ENCODE peak calls at places on chromosomes 16 and 17, in seven cellular contexts. One of them, this sample, is unnamed.

GRCh38 chr17:82301300-82301915 is 16.0 kb downstream of the CD7 start:
- DNase-seq in fibroblast of mammary gland: no peak
- DNase-seq in A549: no peak
- DNase-seq in Calu3: no peak
- DNase-seq in ascending aorta: no peak
- DNase-seq in GM20000: no peak
- DNase-seq in fibroblast of the aortic adventitia: no peak
- DNase-seq in this sample: no peak

GRCh38 chr17:79562806-79563141 is 48.1 kb downstream of the RBFOX3 start:
- DNase-seq in GM20000: no peak
- DNase-seq in fibroblast of mammary gland: no peak
- DNase-seq in fibroblast of the aortic adventitia: no peak
- DNase-seq in A549: no peak
- DNase-seq in ascending aorta: no peak
- DNase-seq in Calu3: no peak
- DNase-seq in this sample: no peak

GRCh38 chr17:7579001-7579838 is at the start of gene CD68:
- DNase-seq in Calu3: peak; percentile 76
- DNase-seq in fibroblast of mammary gland: peak; percentile 98
- DNase-seq in A549: peak; percentile 97
- DNase-seq in ascending aorta: peak; percentile 88
- DNase-seq in fibroblast of the aortic adventitia: peak; percentile 88
- DNase-seq in GM20000: peak; percentile 84
- DNase-seq in this sample: peak; percentile 82

GRCh38 chr17:52157161-52157560 is 1.4 kb downstream of the CA10 start:
- DNase-seq in ascending aorta: no peak
- DNase-seq in fibroblast of mammary gland: no peak
- DNase-seq in A549: no peak
- DNase-seq in GM20000: peak; percentile 7
- DNase-seq in Calu3: no peak
- DNase-seq in fibroblast of the aortic adventitia: no peak
- DNase-seq in this sample: no peak

GRCh38 chr17:7380321-7380720 is 568 bp upstream of the TNK1 start:
- DNase-seq in fibroblast of mammary gland: no peak
- DNase-seq in Calu3: no peak
- DNase-seq in A549: no peak
- DNase-seq in ascending aorta: no peak
- DNase-seq in GM20000: no peak
- DNase-seq in fibroblast of the aortic adventitia: peak; percentile 74
- DNase-seq in this sample: no peak

GRCh38 chr17:39169518-39169917 is 3.6 kb upstream of the ARL5C start:
- DNase-seq in GM20000: no peak
- DNase-seq in ascending aorta: no peak
- DNase-seq in A549: no peak
- DNase-seq in fibroblast of mammary gland: no peak
- DNase-seq in Calu3: no peak
- DNase-seq in fibroblast of the aortic adventitia: no peak
- DNase-seq in this sample: no peak

GRCh38 chr17:81309140-81309858 is 14.2 kb upstream of the SLC38A10 start:
- DNase-seq in GM20000: peak; percentile 66
- DNase-seq in ascending aorta: peak; percentile 54
- DNase-seq in fibroblast of the aortic adventitia: peak; percentile 72
- DNase-seq in A549: peak; percentile 99
- DNase-seq in Calu3: peak; percentile 86
- DNase-seq in fibroblast of mammary gland: peak; percentile 68
- DNase-seq in this sample: peak; percentile 47

GRCh38 chr16:19166500-19166899 is 1.5 kb upstream of the SYT17 start:
- DNase-seq in ascending aorta: no peak
- DNase-seq in A549: no peak
- DNase-seq in fibroblast of the aortic adventitia: no peak
- DNase-seq in fibroblast of mammary gland: no peak
- DNase-seq in GM20000: no peak
- DNase-seq in Calu3: no peak
- DNase-seq in this sample: no peak

GRCh38 chr16:539901-540530 is 12.5 kb downstream of the CAPN15 start:
- DNase-seq in GM20000: no peak
- DNase-seq in ascending aorta: no peak
- DNase-seq in fibroblast of the aortic adventitia: peak; percentile 30
- DNase-seq in fibroblast of mammary gland: peak; percentile 62
- DNase-seq in A549: no peak
- DNase-seq in Calu3: no peak
- DNase-seq in this sample: peak; percentile 83

GRCh38 chr16:24943471-24943870 is 71.7 kb downstream of the ARHGAP17 start:
- DNase-seq in A549: no peak
- DNase-seq in fibroblast of the aortic adventitia: no peak
- DNase-seq in Calu3: no peak
- DNase-seq in GM20000: no peak
- DNase-seq in fibroblast of mammary gland: no peak
- DNase-seq in ascending aorta: no peak
- DNase-seq in this sample: no peak

GRCh38 chr17:57255182-57255775 is 1.0 kb upstream of the MSI2 start:
- DNase-seq in GM20000: no peak
- DNase-seq in fibroblast of mammary gland: peak; percentile 22
- DNase-seq in Calu3: no peak
- DNase-seq in ascending aorta: no peak
- DNase-seq in A549: no peak
- DNase-seq in fibroblast of the aortic adventitia: peak; percentile 21
- DNase-seq in this sample: no peak

GRCh38 chr17:50866261-50866949 is at the start of gene TOB1:
- DNase-seq in GM20000: peak; percentile 97
- DNase-seq in Calu3: peak; percentile 100
- DNase-seq in A549: peak; percentile 90
- DNase-seq in fibroblast of mammary gland: peak; percentile 93
- DNase-seq in ascending aorta: peak; percentile 92
- DNase-seq in fibroblast of the aortic adventitia: peak; percentile 95
- DNase-seq in this sample: peak; percentile 97

GRCh38 chr16:80803341-80804060 is 897 bp downstream of the CDYL2 start:
- DNase-seq in fibroblast of mammary gland: no peak
- DNase-seq in GM20000: peak; percentile 75
- DNase-seq in ascending aorta: no peak
- DNase-seq in fibroblast of the aortic adventitia: no peak
- DNase-seq in A549: no peak
- DNase-seq in Calu3: no peak
- DNase-seq in this sample: no peak

GRCh38 chr17:72661093-72661944 is 431.2 kb downstream of the SLC39A11 start:
- DNase-seq in fibroblast of mammary gland: no peak
- DNase-seq in Calu3: peak; percentile 94
- DNase-seq in GM20000: no peak
- DNase-seq in A549: no peak
- DNase-seq in ascending aorta: no peak
- DNase-seq in fibroblast of the aortic adventitia: no peak
- DNase-seq in this sample: no peak

GRCh38 chr16:19170043-19170655 is 2.1 kb downstream of the SYT17 start:
- DNase-seq in fibroblast of the aortic adventitia: no peak
- DNase-seq in A549: no peak
- DNase-seq in GM20000: no peak
- DNase-seq in Calu3: no peak
- DNase-seq in fibroblast of mammary gland: no peak
- DNase-seq in ascending aorta: no peak
- DNase-seq in this sample: no peak

GRCh38 chr16:67731071-67731810 is 12.1 kb upstream of the GFOD2 start:
- DNase-seq in ascending aorta: no peak
- DNase-seq in A549: no peak
- DNase-seq in fibroblast of mammary gland: no peak
- DNase-seq in fibroblast of the aortic adventitia: no peak
- DNase-seq in GM20000: no peak
- DNase-seq in Calu3: no peak
- DNase-seq in this sample: no peak

GRCh38 chr17:42194133-42194899 is at the start of gene GHDC:
- DNase-seq in fibroblast of the aortic adventitia: peak; percentile 68
- DNase-seq in A549: peak; percentile 92
- DNase-seq in GM20000: peak; percentile 90
- DNase-seq in ascending aorta: peak; percentile 45
- DNase-seq in fibroblast of mammary gland: peak; percentile 70
- DNase-seq in Calu3: peak; percentile 88
- DNase-seq in this sample: peak; percentile 67
- TF ChIP-seq CTCF in fibroblast of the aortic adventitia: no peak
- TF ChIP-seq CTCF in A549: no peak
- TF ChIP-seq CTCF in GM20000: no peak
- TF ChIP-seq CTCF in ascending aorta: no peak
- TF ChIP-seq CTCF in fibroblast of mammary gland: no peak
- TF ChIP-seq CTCF in Calu3: no peak
- TF ChIP-seq CTCF in this sample: no peak

GRCh38 chr16:22198547-22199293 is 7.4 kb upstream of the EEF2K start:
- DNase-seq in A549: no peak
- DNase-seq in GM20000: peak; percentile 32
- DNase-seq in ascending aorta: no peak
- DNase-seq in fibroblast of mammary gland: peak; percentile 40
- DNase-seq in Calu3: no peak
- DNase-seq in fibroblast of the aortic adventitia: peak; percentile 46
- DNase-seq in this sample: no peak

GRCh38 chr16:22195445-22195694 is 10.7 kb upstream of the EEF2K start:
- DNase-seq in Calu3: no peak
- DNase-seq in ascending aorta: no peak
- DNase-seq in GM20000: no peak
- DNase-seq in A549: no peak
- DNase-seq in fibroblast of mammary gland: no peak
- DNase-seq in fibroblast of the aortic adventitia: no peak
- DNase-seq in this sample: no peak

GRCh38 chr16:22194707-22195444 is 11.2 kb upstream of the EEF2K start:
- DNase-seq in ascending aorta: no peak
- DNase-seq in fibroblast of the aortic adventitia: no peak
- DNase-seq in fibroblast of mammary gland: no peak
- DNase-seq in A549: no peak
- DNase-seq in GM20000: no peak
- DNase-seq in Calu3: no peak
- DNase-seq in this sample: no peak

GRCh38 chr16:22193134-22193411 is 13.0 kb upstream of the EEF2K start:
- DNase-seq in fibroblast of the aortic adventitia: no peak
- DNase-seq in A549: no peak
- DNase-seq in Calu3: no peak
- DNase-seq in GM20000: no peak
- DNase-seq in ascending aorta: no peak
- DNase-seq in fibroblast of mammary gland: no peak
- DNase-seq in this sample: no peak

GRCh38 chr16:22195695-22196558 is 10.2 kb upstream of the EEF2K start:
- DNase-seq in GM20000: peak; percentile 70
- DNase-seq in Calu3: peak; percentile 94
- DNase-seq in A549: peak; percentile 60
- DNase-seq in ascending aorta: peak; percentile 77
- DNase-seq in fibroblast of the aortic adventitia: peak; percentile 94
- DNase-seq in fibroblast of mammary gland: peak; percentile 86
- DNase-seq in this sample: peak; percentile 91
- TF ChIP-seq CTCF in GM20000: peak; percentile 86
- TF ChIP-seq CTCF in Calu3: peak; percentile 94
- TF ChIP-seq CTCF in A549: peak; percentile 94
- TF ChIP-seq CTCF in ascending aorta: peak; percentile 97
- TF ChIP-seq CTCF in fibroblast of the aortic adventitia: peak; percentile 91
- TF ChIP-seq CTCF in fibroblast of mammary gland: peak; percentile 87
- TF ChIP-seq CTCF in this sample: peak; percentile 90

GRCh38 chr17:42072323-42073187 is 22.2 kb upstream of the C17orf113 start:
- DNase-seq in ascending aorta: no peak
- DNase-seq in Calu3: peak; percentile 72
- DNase-seq in A549: peak; percentile 33
- DNase-seq in fibroblast of the aortic adventitia: no peak
- DNase-seq in GM20000: no peak
- DNase-seq in fibroblast of mammary gland: no peak
- DNase-seq in this sample: no peak
- TF ChIP-seq CTCF in ascending aorta: no peak
- TF ChIP-seq CTCF in Calu3: no peak
- TF ChIP-seq CTCF in A549: no peak
- TF ChIP-seq CTCF in fibroblast of the aortic adventitia: no peak
- TF ChIP-seq CTCF in GM20000: no peak
- TF ChIP-seq CTCF in fibroblast of mammary gland: no peak
- TF ChIP-seq CTCF in this sample: no peak

DNA sequence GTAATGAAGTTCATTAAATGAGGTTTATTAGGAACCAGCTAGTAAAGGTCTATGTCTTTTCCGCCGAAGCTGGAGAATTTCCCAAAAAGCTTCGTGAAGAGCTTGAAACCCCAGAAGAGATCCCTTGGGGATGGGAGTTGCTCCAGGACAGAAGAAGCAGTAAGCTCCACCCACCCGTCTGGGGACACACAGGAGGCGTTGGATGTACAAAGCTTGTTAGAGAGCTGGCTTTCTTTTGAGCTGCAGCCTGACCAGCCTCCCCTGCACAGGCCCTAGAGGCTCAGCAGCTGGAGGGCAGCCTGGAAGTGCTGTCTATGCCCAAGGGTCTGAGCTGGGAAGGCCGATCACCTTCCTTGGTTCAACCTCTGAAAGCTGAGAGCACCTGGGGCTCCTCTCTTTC is 147.4 kb upstream of the SDK2 start:
- DNase-seq in fibroblast of the aortic adventitia: no peak
- DNase-seq in Calu3: no peak
- DNase-seq in ascending aorta: no peak
- DNase-seq in GM20000: no peak
- DNase-seq in fibroblast of mammary gland: no peak
- DNase-seq in A549: no peak
- DNase-seq in this sample: no peak
- TF ChIP-seq CTCF in fibroblast of the aortic adventitia: no peak
- TF ChIP-seq CTCF in Calu3: no peak
- TF ChIP-seq CTCF in ascending aorta: no peak
- TF ChIP-seq CTCF in GM20000: no peak
- TF ChIP-seq CTCF in fibroblast of mammary gland: no peak
- TF ChIP-seq CTCF in A549: no peak
- TF ChIP-seq CTCF in this sample: no peak

GRCh38 chr16:66150691-66151090 is 215.8 kb upstream of the CDH5 start:
- DNase-seq in fibroblast of mammary gland: peak; percentile 38
- DNase-seq in ascending aorta: no peak
- DNase-seq in fibroblast of the aortic adventitia: peak; percentile 30
- DNase-seq in Calu3: no peak
- DNase-seq in A549: no peak
- DNase-seq in GM20000: no peak
- DNase-seq in this sample: peak; percentile 26
- TF ChIP-seq CTCF in fibroblast of mammary gland: no peak
- TF ChIP-seq CTCF in ascending aorta: no peak
- TF ChIP-seq CTCF in fibroblast of the aortic adventitia: no peak
- TF ChIP-seq CTCF in Calu3: no peak
- TF ChIP-seq CTCF in A549: no peak
- TF ChIP-seq CTCF in GM20000: no peak
- TF ChIP-seq CTCF in this sample: no peak

This sample was measured in astrocyte of the spinal cord.